ENCODE peak calls at places on chromosome 22, in nine cellular contexts. One of them, this sample, is unnamed.
A peak's percentile ranks its signal among the peaks of the same experiment; 100 is the strongest.

GRCh38 chr22:50599816-50600454 is 658 bp upstream of the MAPK8IP2 start:
- DNase-seq in H54: peak; percentile 65
- DNase-seq in activated T-helper 1 cell treated with anti-CD3 and anti-CD28 coated beads, Interleukin-2, amount 50 U/mL, for 16 hours: peak; percentile 44
- DNase-seq in C1 segment of cervical spinal cord: no peak
- DNase-seq in neuronal stem cell: peak; percentile 67
- DNase-seq in nephron progenitor cell: peak; percentile 95
- DNase-seq in astrocyte of the cerebellum: no peak
- DNase-seq in breast epithelium: no peak
- DNase-seq in germinal center: peak; percentile 74
- DNase-seq in this sample: no peak

GRCh38 chr22:34038801-34039200 is 118.5 kb upstream of the LARGE1 start:
- DNase-seq in neuronal stem cell: no peak
- DNase-seq in nephron progenitor cell: no peak
- DNase-seq in astrocyte of the cerebellum: no peak
- DNase-seq in activated T-helper 1 cell treated with anti-CD3 and anti-CD28 coated beads, Interleukin-2, amount 50 U/mL, for 16 hours: no peak
- DNase-seq in germinal center: no peak
- DNase-seq in H54: no peak
- DNase-seq in breast epithelium: no peak
- DNase-seq in C1 segment of cervical spinal cord: no peak
- DNase-seq in this sample: no peak

GRCh38 chr22:47267531-47268282 is 505.3 kb downstream of the TBC1D22A start:
- DNase-seq in C1 segment of cervical spinal cord: no peak
- DNase-seq in nephron progenitor cell: no peak
- DNase-seq in activated T-helper 1 cell treated with anti-CD3 and anti-CD28 coated beads, Interleukin-2, amount 50 U/mL, for 16 hours: no peak
- DNase-seq in breast epithelium: no peak
- DNase-seq in astrocyte of the cerebellum: no peak
- DNase-seq in H54: no peak
- DNase-seq in neuronal stem cell: no peak
- DNase-seq in germinal center: no peak
- DNase-seq in this sample: no peak

GRCh38 chr22:24230911-24231656 is 13.8 kb downstream of the GGT5 start:
- DNase-seq in breast epithelium: no peak
- DNase-seq in C1 segment of cervical spinal cord: no peak
- DNase-seq in germinal center: peak; percentile 62
- DNase-seq in H54: no peak
- DNase-seq in neuronal stem cell: no peak
- DNase-seq in astrocyte of the cerebellum: no peak
- DNase-seq in nephron progenitor cell: peak; percentile 63
- DNase-seq in activated T-helper 1 cell treated with anti-CD3 and anti-CD28 coated beads, Interleukin-2, amount 50 U/mL, for 16 hours: peak; percentile 39
- DNase-seq in this sample: peak; percentile 35

GRCh38 chr22:20982563-20982882 is 426 bp downstream of the LZTR1 start:
- DNase-seq in activated T-helper 1 cell treated with anti-CD3 and anti-CD28 coated beads, Interleukin-2, amount 50 U/mL, for 16 hours: no peak
- DNase-seq in neuronal stem cell: no peak
- DNase-seq in C1 segment of cervical spinal cord: no peak
- DNase-seq in astrocyte of the cerebellum: no peak
- DNase-seq in germinal center: no peak
- DNase-seq in H54: no peak
- DNase-seq in breast epithelium: no peak
- DNase-seq in nephron progenitor cell: no peak
- DNase-seq in this sample: no peak

GRCh38 chr22:35208003-35208402 is 49.3 kb upstream of the HMGXB4 start:
- DNase-seq in neuronal stem cell: no peak
- DNase-seq in nephron progenitor cell: no peak
- DNase-seq in breast epithelium: no peak
- DNase-seq in astrocyte of the cerebellum: no peak
- DNase-seq in H54: no peak
- DNase-seq in C1 segment of cervical spinal cord: no peak
- DNase-seq in germinal center: no peak
- DNase-seq in activated T-helper 1 cell treated with anti-CD3 and anti-CD28 coated beads, Interleukin-2, amount 50 U/mL, for 16 hours: no peak
- DNase-seq in this sample: no peak

GRCh38 chr22:30947821-30948454 is 20.6 kb downstream of the MORC2 start:
- DNase-seq in H54: no peak
- DNase-seq in activated T-helper 1 cell treated with anti-CD3 and anti-CD28 coated beads, Interleukin-2, amount 50 U/mL, for 16 hours: no peak
- DNase-seq in nephron progenitor cell: no peak
- DNase-seq in germinal center: no peak
- DNase-seq in astrocyte of the cerebellum: peak; percentile 54
- DNase-seq in breast epithelium: no peak
- DNase-seq in neuronal stem cell: peak; percentile 18
- DNase-seq in C1 segment of cervical spinal cord: no peak
- DNase-seq in this sample: no peak

GRCh38 chr22:48706934-48707748 is 1120.5 kb downstream of the BRD1 start:
- DNase-seq in H54: no peak
- DNase-seq in activated T-helper 1 cell treated with anti-CD3 and anti-CD28 coated beads, Interleukin-2, amount 50 U/mL, for 16 hours: no peak
- DNase-seq in astrocyte of the cerebellum: no peak
- DNase-seq in germinal center: no peak
- DNase-seq in C1 segment of cervical spinal cord: no peak
- DNase-seq in breast epithelium: no peak
- DNase-seq in nephron progenitor cell: no peak
- DNase-seq in neuronal stem cell: no peak
- DNase-seq in this sample: no peak

GRCh38 chr22:37747090-37747714 is 50.4 kb downstream of the TRIOBP start:
- DNase-seq in astrocyte of the cerebellum: no peak
- DNase-seq in C1 segment of cervical spinal cord: no peak
- DNase-seq in neuronal stem cell: no peak
- DNase-seq in breast epithelium: no peak
- DNase-seq in activated T-helper 1 cell treated with anti-CD3 and anti-CD28 coated beads, Interleukin-2, amount 50 U/mL, for 16 hours: no peak
- DNase-seq in germinal center: no peak
- DNase-seq in H54: no peak
- DNase-seq in nephron progenitor cell: peak; percentile 55
- DNase-seq in this sample: peak; percentile 41

GRCh38 chr22:48240165-48240934 is 1477.9 kb downstream of the TBC1D22A start:
- DNase-seq in C1 segment of cervical spinal cord: no peak
- DNase-seq in germinal center: no peak
- DNase-seq in breast epithelium: no peak
- DNase-seq in neuronal stem cell: peak; percentile 71
- DNase-seq in activated T-helper 1 cell treated with anti-CD3 and anti-CD28 coated beads, Interleukin-2, amount 50 U/mL, for 16 hours: no peak
- DNase-seq in H54: no peak
- DNase-seq in nephron progenitor cell: no peak
- DNase-seq in astrocyte of the cerebellum: no peak
- DNase-seq in this sample: peak; percentile 21

GRCh38 chr22:21606775-21607174 is 23.0 kb downstream of the YDJC start:
- DNase-seq in activated T-helper 1 cell treated with anti-CD3 and anti-CD28 coated beads, Interleukin-2, amount 50 U/mL, for 16 hours: no peak
- DNase-seq in germinal center: no peak
- DNase-seq in astrocyte of the cerebellum: no peak
- DNase-seq in H54: peak; percentile 50
- DNase-seq in neuronal stem cell: no peak
- DNase-seq in breast epithelium: no peak
- DNase-seq in nephron progenitor cell: no peak
- DNase-seq in C1 segment of cervical spinal cord: no peak
- DNase-seq in this sample: no peak

GRCh38 chr22:46546466-46547178 is 9.2 kb upstream of the CELSR1 start:
- DNase-seq in neuronal stem cell: no peak
- DNase-seq in astrocyte of the cerebellum: no peak
- DNase-seq in nephron progenitor cell: no peak
- DNase-seq in H54: no peak
- DNase-seq in breast epithelium: no peak
- DNase-seq in germinal center: no peak
- DNase-seq in activated T-helper 1 cell treated with anti-CD3 and anti-CD28 coated beads, Interleukin-2, amount 50 U/mL, for 16 hours: no peak
- DNase-seq in C1 segment of cervical spinal cord: no peak
- DNase-seq in this sample: no peak

GRCh38 chr22:47094861-47095330 is 332.4 kb downstream of the TBC1D22A start:
- DNase-seq in neuronal stem cell: no peak
- DNase-seq in germinal center: no peak
- DNase-seq in astrocyte of the cerebellum: no peak
- DNase-seq in H54: no peak
- DNase-seq in breast epithelium: no peak
- DNase-seq in activated T-helper 1 cell treated with anti-CD3 and anti-CD28 coated beads, Interleukin-2, amount 50 U/mL, for 16 hours: no peak
- DNase-seq in C1 segment of cervical spinal cord: no peak
- DNase-seq in nephron progenitor cell: no peak
- DNase-seq in this sample: no peak

GRCh38 chr22:42343136-42343484 is 72.7 kb upstream of the TCF20 start:
- DNase-seq in germinal center: no peak
- DNase-seq in activated T-helper 1 cell treated with anti-CD3 and anti-CD28 coated beads, Interleukin-2, amount 50 U/mL, for 16 hours: no peak
- DNase-seq in C1 segment of cervical spinal cord: no peak
- DNase-seq in breast epithelium: no peak
- DNase-seq in astrocyte of the cerebellum: no peak
- DNase-seq in neuronal stem cell: no peak
- DNase-seq in nephron progenitor cell: peak; percentile 39
- DNase-seq in H54: no peak
- DNase-seq in this sample: no peak

GRCh38 chr22:23720855-23721254 is 30.0 kb downstream of the RGL4 start:
- DNase-seq in astrocyte of the cerebellum: no peak
- DNase-seq in H54: no peak
- DNase-seq in germinal center: no peak
- DNase-seq in breast epithelium: no peak
- DNase-seq in neuronal stem cell: no peak
- DNase-seq in activated T-helper 1 cell treated with anti-CD3 and anti-CD28 coated beads, Interleukin-2, amount 50 U/mL, for 16 hours: no peak
- DNase-seq in C1 segment of cervical spinal cord: no peak
- DNase-seq in nephron progenitor cell: no peak
- DNase-seq in this sample: peak; percentile 54

GRCh38 chr22:19848298-19849224 is 6.1 kb downstream of the GNB1L start:
- DNase-seq in breast epithelium: peak; percentile 66
- DNase-seq in neuronal stem cell: no peak
- DNase-seq in germinal center: no peak
- DNase-seq in H54: peak; percentile 32
- DNase-seq in nephron progenitor cell: no peak
- DNase-seq in activated T-helper 1 cell treated with anti-CD3 and anti-CD28 coated beads, Interleukin-2, amount 50 U/mL, for 16 hours: no peak
- DNase-seq in C1 segment of cervical spinal cord: no peak
- DNase-seq in astrocyte of the cerebellum: no peak
- DNase-seq in this sample: no peak

GRCh38 chr22:48268771-48269552 is 1506.5 kb downstream of the TBC1D22A start:
- DNase-seq in neuronal stem cell: no peak
- DNase-seq in nephron progenitor cell: no peak
- DNase-seq in germinal center: no peak
- DNase-seq in breast epithelium: no peak
- DNase-seq in astrocyte of the cerebellum: no peak
- DNase-seq in H54: no peak
- DNase-seq in activated T-helper 1 cell treated with anti-CD3 and anti-CD28 coated beads, Interleukin-2, amount 50 U/mL, for 16 hours: no peak
- DNase-seq in C1 segment of cervical spinal cord: no peak
- DNase-seq in this sample: no peak

GRCh38 chr22:41442240-41442792 is 4.3 kb downstream of the TOB2 start:
- DNase-seq in C1 segment of cervical spinal cord: no peak
- DNase-seq in neuronal stem cell: no peak
- DNase-seq in astrocyte of the cerebellum: no peak
- DNase-seq in H54: no peak
- DNase-seq in breast epithelium: no peak
- DNase-seq in germinal center: no peak
- DNase-seq in activated T-helper 1 cell treated with anti-CD3 and anti-CD28 coated beads, Interleukin-2, amount 50 U/mL, for 16 hours: no peak
- DNase-seq in nephron progenitor cell: no peak
- DNase-seq in this sample: no peak

GRCh38 chr22:21448627-21449416 is 18.4 kb upstream of the TMEM191C start:
- DNase-seq in H54: no peak
- DNase-seq in C1 segment of cervical spinal cord: no peak
- DNase-seq in astrocyte of the cerebellum: no peak
- DNase-seq in neuronal stem cell: no peak
- DNase-seq in breast epithelium: no peak
- DNase-seq in activated T-helper 1 cell treated with anti-CD3 and anti-CD28 coated beads, Interleukin-2, amount 50 U/mL, for 16 hours: no peak
- DNase-seq in germinal center: no peak
- DNase-seq in nephron progenitor cell: no peak
- DNase-seq in this sample: no peak

GRCh38 chr22:44660051-44660830 is 41.8 kb upstream of the PRR5 start:
- DNase-seq in astrocyte of the cerebellum: no peak
- DNase-seq in breast epithelium: no peak
- DNase-seq in H54: no peak
- DNase-seq in neuronal stem cell: no peak
- DNase-seq in activated T-helper 1 cell treated with anti-CD3 and anti-CD28 coated beads, Interleukin-2, amount 50 U/mL, for 16 hours: no peak
- DNase-seq in C1 segment of cervical spinal cord: no peak
- DNase-seq in germinal center: no peak
- DNase-seq in nephron progenitor cell: no peak
- DNase-seq in this sample: no peak

GRCh38 chr22:36358533-36359171 is 29.1 kb downstream of the MYH9 start:
- DNase-seq in activated T-helper 1 cell treated with anti-CD3 and anti-CD28 coated beads, Interleukin-2, amount 50 U/mL, for 16 hours: no peak
- DNase-seq in breast epithelium: no peak
- DNase-seq in C1 segment of cervical spinal cord: no peak
- DNase-seq in astrocyte of the cerebellum: no peak
- DNase-seq in nephron progenitor cell: no peak
- DNase-seq in germinal center: no peak
- DNase-seq in H54: no peak
- DNase-seq in neuronal stem cell: no peak
- DNase-seq in this sample: no peak

GRCh38 chr22:39177456-39177775 is 24.9 kb upstream of the CBX7 start:
- DNase-seq in C1 segment of cervical spinal cord: no peak
- DNase-seq in astrocyte of the cerebellum: no peak
- DNase-seq in nephron progenitor cell: no peak
- DNase-seq in breast epithelium: peak; percentile 18
- DNase-seq in H54: no peak
- DNase-seq in activated T-helper 1 cell treated with anti-CD3 and anti-CD28 coated beads, Interleukin-2, amount 50 U/mL, for 16 hours: no peak
- DNase-seq in neuronal stem cell: no peak
- DNase-seq in germinal center: no peak
- DNase-seq in this sample: no peak

GRCh38 chr22:37534445-37534844 is 15.2 kb upstream of the CARD10 start:
- DNase-seq in neuronal stem cell: no peak
- DNase-seq in nephron progenitor cell: no peak
- DNase-seq in breast epithelium: no peak
- DNase-seq in astrocyte of the cerebellum: no peak
- DNase-seq in germinal center: no peak
- DNase-seq in H54: no peak
- DNase-seq in activated T-helper 1 cell treated with anti-CD3 and anti-CD28 coated beads, Interleukin-2, amount 50 U/mL, for 16 hours: no peak
- DNase-seq in C1 segment of cervical spinal cord: no peak
- DNase-seq in this sample: no peak

GRCh38 chr22:35893698-35894097 is 134.9 kb downstream of the RBFOX2 start:
- DNase-seq in astrocyte of the cerebellum: no peak
- DNase-seq in breast epithelium: no peak
- DNase-seq in H54: no peak
- DNase-seq in nephron progenitor cell: no peak
- DNase-seq in germinal center: no peak
- DNase-seq in C1 segment of cervical spinal cord: no peak
- DNase-seq in neuronal stem cell: no peak
- DNase-seq in activated T-helper 1 cell treated with anti-CD3 and anti-CD28 coated beads, Interleukin-2, amount 50 U/mL, for 16 hours: no peak
- DNase-seq in this sample: no peak

GRCh38 chr22:43110444-43110926 is at the start of gene BIK:
- DNase-seq in activated T-helper 1 cell treated with anti-CD3 and anti-CD28 coated beads, Interleukin-2, amount 50 U/mL, for 16 hours: peak; percentile 9
- DNase-seq in neuronal stem cell: peak; percentile 56
- DNase-seq in breast epithelium: no peak
- DNase-seq in nephron progenitor cell: peak; percentile 62
- DNase-seq in C1 segment of cervical spinal cord: no peak
- DNase-seq in germinal center: peak; percentile 82
- DNase-seq in H54: no peak
- DNase-seq in astrocyte of the cerebellum: no peak
- DNase-seq in this sample: no peak

GRCh38 chr22:36569999-36570398 is 41.0 kb upstream of the EIF3D start:
- DNase-seq in astrocyte of the cerebellum: no peak
- DNase-seq in neuronal stem cell: peak; percentile 21
- DNase-seq in H54: peak; percentile 14
- DNase-seq in breast epithelium: no peak
- DNase-seq in nephron progenitor cell: peak; percentile 46
- DNase-seq in C1 segment of cervical spinal cord: no peak
- DNase-seq in germinal center: no peak
- DNase-seq in activated T-helper 1 cell treated with anti-CD3 and anti-CD28 coated beads, Interleukin-2, amount 50 U/mL, for 16 hours: no peak
- DNase-seq in this sample: peak; percentile 59

GRCh38 chr22:29148036-29148435 is 57.7 kb upstream of the EMID1 start:
- DNase-seq in germinal center: no peak
- DNase-seq in nephron progenitor cell: no peak
- DNase-seq in astrocyte of the cerebellum: no peak
- DNase-seq in breast epithelium: no peak
- DNase-seq in H54: no peak
- DNase-seq in C1 segment of cervical spinal cord: no peak
- DNase-seq in neuronal stem cell: no peak
- DNase-seq in activated T-helper 1 cell treated with anti-CD3 and anti-CD28 coated beads, Interleukin-2, amount 50 U/mL, for 16 hours: no peak
- DNase-seq in this sample: no peak

GRCh38 chr22:30422481-30423295 is 2.9 kb upstream of the MTFP1 start:
- DNase-seq in C1 segment of cervical spinal cord: peak; percentile 62
- DNase-seq in activated T-helper 1 cell treated with anti-CD3 and anti-CD28 coated beads, Interleukin-2, amount 50 U/mL, for 16 hours: no peak
- DNase-seq in breast epithelium: peak; percentile 71
- DNase-seq in germinal center: no peak
- DNase-seq in astrocyte of the cerebellum: peak; percentile 82
- DNase-seq in nephron progenitor cell: no peak
- DNase-seq in neuronal stem cell: peak; percentile 56
- DNase-seq in H54: no peak
- DNase-seq in this sample: no peak

GRCh38 chr22:11613898-11614755 is 3913.9 kb upstream of the OR11H1 start:
- DNase-seq in astrocyte of the cerebellum: no peak
- DNase-seq in germinal center: no peak
- DNase-seq in neuronal stem cell: no peak
- DNase-seq in activated T-helper 1 cell treated with anti-CD3 and anti-CD28 coated beads, Interleukin-2, amount 50 U/mL, for 16 hours: no peak
- DNase-seq in C1 segment of cervical spinal cord: no peak
- DNase-seq in breast epithelium: no peak
- DNase-seq in nephron progenitor cell: no peak
- DNase-seq in H54: no peak
- DNase-seq in this sample: no peak

GRCh38 chr22:43622886-43623285 is 189.2 kb downstream of the EFCAB6 start:
- DNase-seq in activated T-helper 1 cell treated with anti-CD3 and anti-CD28 coated beads, Interleukin-2, amount 50 U/mL, for 16 hours: no peak
- DNase-seq in C1 segment of cervical spinal cord: no peak
- DNase-seq in H54: no peak
- DNase-seq in nephron progenitor cell: no peak
- DNase-seq in astrocyte of the cerebellum: no peak
- DNase-seq in neuronal stem cell: no peak
- DNase-seq in germinal center: no peak
- DNase-seq in breast epithelium: no peak
- DNase-seq in this sample: no peak

GRCh38 chr22:42962295-42963230 is 52.4 kb downstream of the PACSIN2 start:
- DNase-seq in activated T-helper 1 cell treated with anti-CD3 and anti-CD28 coated beads, Interleukin-2, amount 50 U/mL, for 16 hours: no peak
- DNase-seq in H54: no peak
- DNase-seq in germinal center: no peak
- DNase-seq in breast epithelium: no peak
- DNase-seq in nephron progenitor cell: no peak
- DNase-seq in astrocyte of the cerebellum: no peak
- DNase-seq in C1 segment of cervical spinal cord: no peak
- DNase-seq in neuronal stem cell: no peak
- DNase-seq in this sample: no peak